ENCODE peak calls at places on chromosomes 7 and 10, in nine cellular contexts. Y, J, P, E, K, W, D, G and H are unnamed samples.
A peak's percentile ranks its signal among the peaks of the same experiment; 100 is the strongest.

GRCh38 chr10:77821036-77821435 is 105.5 kb downstream of the DLG5 start:
- DNase-seq in P (no peak), K (no peak), D (no peak), J (no peak), E (no peak), W (no peak), Y (no peak), G (no peak), H (no peak)

GRCh38 chr7:90503379-90503778 is 33.9 kb downstream of the PTTG1IP2 start:
- DNase-seq in G (no peak), Y (no peak), W (no peak), E (no peak), K (no peak), J (no peak), D (no peak), P (no peak), H (no peak)

GRCh38 chr7:82631998-82632397 is 188.4 kb upstream of the CACNA2D1 start:
- DNase-seq in W (no peak), D (no peak), P (no peak), E (no peak), K (no peak), Y (no peak), G (no peak), J (no peak), H (no peak)

GRCh38 chr10:17984056-17984455 is 32.3 kb downstream of the SLC39A12 start:
- DNase-seq in E (no peak), W (no peak), Y (no peak), K (no peak), D (no peak), J (no peak), G (no peak), P (no peak), H (no peak)

GRCh38 chr10:3902809-3903410 is 117.9 kb upstream of the KLF6 start:
- DNase-seq in E (no peak), Y (no peak), J (no peak), D (no peak), G (no peak), P (no peak), W (no peak), K (no peak), H (no peak)

GRCh38 chr7:101308245-101309085 is 13.1 kb downstream of the IFT22 start:
- DNase-seq in W (peak; percentile 71), Y (peak; percentile 81), P (peak; percentile 60), G (peak; percentile 94), E (no peak), K (peak; percentile 38), D (peak; percentile 91), J (no peak), H (no peak)

GRCh38 chr7:23106491-23106800 is 861 bp downstream of the KLHL7 start:
- DNase-seq in G (peak; percentile 80), J (peak; percentile 38), E (no peak), P (no peak), Y (no peak), D (no peak), K (no peak), W (no peak), H (no peak)

GRCh38 chr7:41834805-41835694 is 132.2 kb upstream of the INHBA start:
- DNase-seq in D (no peak), G (no peak), W (no peak), E (no peak), Y (no peak), J (peak; percentile 36), K (no peak), P (no peak), H (no peak)

GRCh38 chr7:39367943-39368342 is 198.3 kb upstream of the YAE1 start:
- DNase-seq in E (no peak), Y (no peak), P (no peak), J (no peak), G (no peak), K (no peak), W (no peak), D (no peak), H (no peak)

GRCh38 chr7:136086712-136087111 is 109.6 kb upstream of the MTPN start:
- DNase-seq in G (peak; percentile 90), J (peak; percentile 76), E (no peak), D (peak; percentile 79), Y (peak; percentile 65), W (no peak), P (peak; percentile 46), K (peak; percentile 21), H (peak; percentile 89)

GRCh38 chr10:70352401-70353097 is 29.9 kb downstream of the LRRC20 start:
- DNase-seq in D (no peak), E (no peak), W (no peak), K (no peak), Y (no peak), P (no peak), J (no peak), G (no peak), H (no peak)

GRCh38 chr7:94888542-94888941 is 18.9 kb upstream of the PPP1R9A start:
- DNase-seq in P (no peak), W (no peak), J (peak; percentile 16), E (no peak), D (peak; percentile 34), Y (peak; percentile 21), G (no peak), K (no peak), H (no peak)

GRCh38 chr10:68870545-68871104 is 30.5 kb upstream of the DDX50 start:
- DNase-seq in D (no peak), Y (no peak), K (no peak), E (no peak), P (no peak), W (no peak), G (no peak), J (no peak), H (no peak)

GRCh38 chr7:73615886-73616285 is 8.4 kb downstream of the MLXIPL start:
- DNase-seq in J (no peak), P (no peak), G (no peak), K (no peak), Y (no peak), D (peak; percentile 57), W (no peak), E (no peak), H (peak; percentile 55)

DNA sequence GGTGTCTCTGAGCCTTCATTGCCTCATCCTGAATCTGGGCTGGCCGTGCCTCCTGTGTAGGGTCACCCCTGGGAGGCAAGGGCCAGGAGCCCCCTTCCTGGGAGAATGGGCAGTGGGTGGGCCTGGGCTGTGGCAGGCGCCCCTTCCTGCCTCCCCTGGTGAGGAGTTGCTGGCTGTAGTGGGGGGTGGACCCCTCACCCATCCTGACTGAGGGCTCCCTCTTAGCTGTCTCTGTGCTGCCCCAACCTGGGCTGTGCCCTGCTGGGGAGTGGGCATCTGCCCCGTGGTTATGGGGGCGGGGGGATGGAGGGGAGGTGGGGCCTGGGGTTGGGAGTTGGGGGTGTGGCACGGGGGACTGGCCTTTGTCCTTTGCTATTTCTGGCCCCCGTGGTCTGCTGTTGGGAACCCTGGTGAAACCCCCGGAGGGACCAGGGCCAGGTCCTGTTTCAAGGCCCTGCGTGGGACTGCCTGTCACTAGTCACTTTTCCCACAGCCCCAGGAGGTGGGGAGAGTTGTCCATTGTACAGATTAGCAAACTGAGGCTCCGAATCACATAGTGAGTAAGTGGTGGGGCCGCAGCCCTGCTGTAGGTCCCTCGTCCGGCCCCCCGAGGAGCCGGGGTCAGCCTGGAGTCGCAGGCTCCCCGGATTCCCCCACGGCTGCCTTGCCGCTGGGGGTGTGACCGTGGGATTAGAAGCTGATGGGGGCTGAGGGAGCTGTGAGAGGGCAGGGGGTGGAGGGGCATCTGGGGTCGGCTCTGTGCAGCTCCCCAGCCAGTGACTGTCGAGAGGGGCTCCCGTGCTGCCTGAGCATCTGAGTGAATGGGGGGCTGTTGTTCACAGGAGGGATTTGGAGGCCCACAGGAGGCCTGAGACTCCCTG is 2.7 kb downstream of the TTYH3 start:
- DNase-seq in P (no peak), E (no peak), G (no peak), W (peak; percentile 62), J (no peak), K (no peak), D (no peak), Y (no peak), H (no peak)
- H3K4me1 ChIP-seq in P (peaks cover 22% of the 10 kb centered on the region), E (peaks cover 24% of the 10 kb centered on the region), G (peaks cover 3% of the 10 kb centered on the region), W (peaks cover 89% of the 10 kb centered on the region), J (no peaks in the 10 kb centered on the region), K (peaks cover 23% of the 10 kb centered on the region), D (no peaks in the 10 kb centered on the region), Y (peaks cover 33% of the 10 kb centered on the region), H (peaks cover 23% of the 10 kb centered on the region)

DNA sequence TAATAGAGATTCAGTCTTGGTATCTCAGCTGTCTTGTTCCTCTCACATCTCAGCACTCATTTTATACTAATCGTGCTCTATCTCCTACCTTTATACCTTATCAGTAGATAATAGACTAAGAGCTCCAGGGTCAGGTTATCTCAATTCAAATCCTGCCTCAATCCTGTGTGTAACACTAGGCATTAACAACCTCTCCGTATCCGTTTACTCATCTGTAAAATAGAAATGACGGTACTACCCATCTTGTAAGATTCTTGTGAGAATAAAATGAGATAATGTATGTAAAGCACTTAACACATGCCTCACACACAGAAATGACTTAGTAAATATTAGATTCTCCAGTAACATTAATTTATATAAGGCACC is 622 bp upstream of the P4HA1 start:
- DNase-seq in W (no peak), G (no peak), P (no peak), J (no peak), Y (no peak), K (no peak), D (no peak), E (no peak), H (no peak)
- H3K4me1 ChIP-seq in W (peaks cover 33% of the 10 kb centered on the region), G (no peaks in the 10 kb centered on the region), P (peaks cover 4% of the 10 kb centered on the region), J (no peaks in the 10 kb centered on the region), Y (peaks cover 18% of the 10 kb centered on the region), K (no peaks in the 10 kb centered on the region), D (no peaks in the 10 kb centered on the region), E (peaks cover 6% of the 10 kb centered on the region), H (peaks cover 35% of the 10 kb centered on the region)

DNA sequence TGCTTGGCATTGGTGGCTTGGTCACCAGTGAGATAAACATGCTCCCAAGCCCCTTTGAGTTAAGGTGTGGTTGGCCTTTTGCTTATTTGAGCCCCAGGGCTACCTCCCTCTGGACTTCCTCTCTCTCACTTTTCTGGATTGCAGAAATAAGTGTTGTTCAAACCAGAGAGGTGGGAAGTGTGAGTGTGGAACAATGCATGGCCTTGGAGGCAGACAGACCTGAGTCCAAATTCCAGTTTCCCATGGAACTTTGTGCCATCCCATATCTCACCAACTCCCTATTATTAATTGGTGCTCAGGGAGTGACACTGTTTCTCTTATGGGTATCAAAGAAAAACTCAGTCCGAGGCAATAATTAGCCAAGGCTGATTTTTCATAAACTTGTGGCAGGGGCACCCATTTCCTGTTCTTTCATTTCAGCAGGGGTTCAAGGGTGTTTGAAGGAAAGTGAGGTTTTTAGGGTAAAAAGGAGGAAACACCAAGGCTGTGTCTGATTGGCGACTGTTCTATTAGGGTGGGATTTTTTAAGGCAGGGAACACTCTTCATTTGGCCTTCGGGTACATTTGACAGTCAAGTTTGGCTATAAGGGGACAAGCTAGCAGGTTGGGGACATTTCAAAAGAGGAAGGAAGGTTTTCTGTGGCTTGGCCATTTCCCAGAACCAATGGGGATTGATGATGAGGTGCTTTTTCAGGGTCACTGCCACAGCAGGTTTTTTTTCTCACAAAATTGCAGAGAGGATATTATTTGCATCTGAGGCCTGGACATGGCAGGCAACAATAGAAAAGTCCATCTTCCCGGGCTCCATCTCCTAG is 148.8 kb upstream of the NPY start:
- DNase-seq in P (no peak), J (no peak), E (no peak), Y (no peak), K (no peak), D (no peak), W (no peak), G (no peak), H (no peak)
- H3K4me1 ChIP-seq in P (no peaks in the 10 kb centered on the region), J (no peaks in the 10 kb centered on the region), E (no peaks in the 10 kb centered on the region), Y (no peaks in the 10 kb centered on the region), K (no peaks in the 10 kb centered on the region), D (no peaks in the 10 kb centered on the region), W (no peaks in the 10 kb centered on the region), G (no peaks in the 10 kb centered on the region), H (no peaks in the 10 kb centered on the region)

GRCh38 chr10:74585231-74586087 is 240.9 kb upstream of the KAT6B start:
- DNase-seq in E (no peak), K (peak; percentile 35), G (no peak), Y (no peak), W (no peak), D (no peak), J (no peak), P (no peak), H (peak; percentile 70)
- H3K4me1 ChIP-seq in E (peaks cover 21% of the 10 kb centered on the region), K (no peaks in the 10 kb centered on the region), G (peaks cover 9% of the 10 kb centered on the region), Y (no peaks in the 10 kb centered on the region), W (peaks cover 55% of the 10 kb centered on the region), D (no peaks in the 10 kb centered on the region), J (no peaks in the 10 kb centered on the region), P (peaks cover 3% of the 10 kb centered on the region), H (peaks cover 64% of the 10 kb centered on the region)